ENCODE peak calls at places on chromosomes 16 and 17, in five cellular contexts. C is colonic mucosa, Z is sigmoid colon, H is neural crest cell, L is H9. G is an unnamed sample.
A peak's percentile ranks its signal among the peaks of the same experiment; 100 is the strongest.

GRCh38 chr16:16120382-16121184 is 102.7 kb downstream of the ABCC6 start:
- DNase-seq in C (peak; percentile 46), Z (peak; percentile 96), H (no peak), L (no peak), G (no peak)

GRCh38 chr17:51228177-51228576 is 31.7 kb downstream of the MBTD1 start:
- DNase-seq in C (no peak), Z (no peak), H (no peak), L (no peak), G (no peak)

GRCh38 chr17:75601057-75601987 is 13.7 kb downstream of the MYO15B start:
- DNase-seq in C (peak; percentile 89), Z (peak; percentile 64), H (peak; percentile 70), L (peak; percentile 92), G (peak; percentile 74)

GRCh38 chr17:31591924-31592323 is 200.4 kb downstream of the RAB11FIP4 start:
- DNase-seq in C (no peak), Z (no peak), H (no peak), L (no peak), G (no peak)

GRCh38 chr17:65099941-65100315 is 37.2 kb upstream of the RGS9 start:
- DNase-seq in C (peak; percentile 48), Z (peak; percentile 73), H (no peak), L (peak; percentile 51), G (no peak)

GRCh38 chr17:69525920-69526841 is 111.7 kb downstream of the MAP2K6 start:
- DNase-seq in C (peak; percentile 45), Z (peak; percentile 64), H (peak; percentile 36), L (peak; percentile 62), G (peak; percentile 27)

GRCh38 chr17:50532452-50533024 is at the start of gene EPN3:
- DNase-seq in C (peak; percentile 87), Z (no peak), H (no peak), L (peak; percentile 88), G (no peak)

GRCh38 chr17:62690168-62690897 is 62.9 kb downstream of the MRC2 start:
- DNase-seq in C (no peak), Z (no peak), H (no peak), L (peak; percentile 37), G (no peak)

GRCh38 chr17:76353004-76353598 is 615 bp downstream of the PRPSAP1 start:
- DNase-seq in C (peak; percentile 33), Z (peak; percentile 68), H (no peak), L (peak; percentile 50), G (peak; percentile 53)

GRCh38 chr16:53504161-53504663 is 1.2 kb upstream of the AKTIP start:
- DNase-seq in C (peak; percentile 53), Z (peak; percentile 81), H (peak; percentile 14), L (no peak), G (peak; percentile 46)

GRCh38 chr16:89246903-89247733 is 29.6 kb downstream of the ZNF778 start:
- DNase-seq in C (peak; percentile 95), Z (peak; percentile 95), H (peak; percentile 99), L (peak; percentile 88), G (peak; percentile 94)

GRCh38 chr17:68760141-68760475 is 158.9 kb upstream of the FAM20A start:
- DNase-seq in C (no peak), Z (no peak), H (no peak), L (no peak), G (no peak)

GRCh38 chr17:50426814-50427787 is 1.1 kb downstream of the ACSF2 start:
- DNase-seq in C (peak; percentile 54), Z (peak; percentile 69), H (no peak), L (peak; percentile 62), G (peak; percentile 46)

GRCh38 chr17:18877104-18877503 is 19.2 kb downstream of the PRPSAP2 start:
- DNase-seq in C (no peak), Z (no peak), H (no peak), L (no peak), G (no peak)

DNA sequence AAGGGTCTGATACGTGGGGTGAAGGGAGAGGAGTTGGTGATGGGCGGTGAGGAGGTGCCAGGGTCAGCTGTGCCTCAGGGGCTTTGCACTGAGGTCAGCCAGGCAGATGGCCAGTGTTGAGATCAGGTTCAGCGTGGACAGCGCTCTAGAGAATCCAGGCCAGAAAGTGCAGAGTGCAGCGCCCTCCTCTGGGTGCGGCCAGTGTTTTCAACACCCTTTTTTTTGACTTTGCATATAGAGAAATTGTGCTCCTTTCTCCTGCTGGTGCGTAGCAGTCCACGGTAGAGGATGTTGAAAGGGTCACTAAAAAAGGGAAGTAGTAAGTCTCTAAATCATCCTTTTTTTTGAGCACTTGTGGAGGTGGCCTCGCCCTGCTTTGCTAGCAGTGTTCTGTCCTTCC is 53.9 kb downstream of the BANP start:
- DNase-seq in C (no peak), Z (peak; percentile 48), H (no peak), L (peak; percentile 71), G (peak; percentile 77)
- TF ChIP-seq CTCF in C (no peak), Z (no peak), H (peak; percentile 45), L (peak; percentile 80), G (peak; percentile 61)

DNA sequence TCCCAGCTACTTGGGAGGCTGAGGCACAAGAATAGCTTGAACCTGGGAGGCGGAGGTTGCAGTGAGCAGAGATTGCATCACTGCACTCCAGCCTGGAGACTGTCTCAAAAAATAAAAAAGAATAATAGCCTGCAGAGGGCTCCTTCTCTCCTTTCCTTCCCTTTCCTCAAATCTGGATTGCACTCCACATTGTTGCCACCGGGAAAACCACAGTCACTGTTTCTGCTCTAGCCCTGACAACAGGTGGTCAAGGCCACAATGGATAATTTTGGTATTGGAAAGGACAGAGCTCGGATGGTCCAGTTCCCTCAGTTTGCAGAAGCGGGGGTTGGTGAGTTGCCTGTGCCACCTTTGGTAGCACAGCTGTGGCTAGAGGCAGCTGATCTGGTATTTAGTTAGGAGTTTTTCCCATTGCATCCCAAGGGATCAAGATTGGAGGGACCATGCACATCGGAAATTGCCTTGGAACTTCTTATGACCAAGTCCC is 44.7 kb upstream of the PRSS54 start:
- DNase-seq in C (no peak), Z (no peak), H (no peak), L (peak; percentile 67), G (no peak)
- TF ChIP-seq CTCF in C (no peak), Z (no peak), H (peak; percentile 41), L (peak; percentile 62), G (no peak)

GRCh38 chr17:42748202-42748905 is 3.5 kb upstream of the EZH1 start:
- DNase-seq in C (no peak), Z (peak; percentile 82), H (no peak), L (no peak), G (no peak)

GRCh38 chr17:42744806-42745617 is at the start of gene EZH1:
- DNase-seq in C (peak; percentile 89), Z (peak; percentile 95), H (peak; percentile 91), L (peak; percentile 98), G (peak; percentile 93)

GRCh38 chr17:42744283-42744805 is 496 bp downstream of the EZH1 start:
- DNase-seq in C (peak; percentile 79), Z (peak; percentile 91), H (no peak), L (no peak), G (peak; percentile 46)

GRCh38 chr17:42740699-42741098 is 4.1 kb downstream of the EZH1 start:
- DNase-seq in C (no peak), Z (no peak), H (no peak), L (no peak), G (no peak)

GRCh38 chr17:42743595-42744282 is 1.1 kb downstream of the EZH1 start:
- DNase-seq in C (no peak), Z (no peak), H (no peak), L (no peak), G (no peak)
- TF ChIP-seq CTCF in C (no peak), Z (no peak), H (peak; percentile 26), L (peak; percentile 30), G (no peak)

GRCh38 chr16:81263470-81264200 is 25.1 kb downstream of the BCO1 start:
- DNase-seq in C (no peak), Z (peak; percentile 82), H (no peak), L (no peak), G (no peak)
- TF ChIP-seq CTCF in C (no peak), Z (peak; percentile 10), H (no peak), L (peak; percentile 51), G (no peak)

GRCh38 chr17:20916383-20916782 is 126.4 kb downstream of the USP22 start:
- DNase-seq in C (no peak), Z (no peak), H (no peak), L (no peak), G (no peak)

GRCh38 chr17:20924306-20924705 is 118.5 kb downstream of the USP22 start:
- DNase-seq in C (no peak), Z (no peak), H (no peak), L (no peak), G (no peak)

GRCh38 chr17:20920813-20921199 is 122.0 kb downstream of the USP22 start:
- DNase-seq in C (no peak), Z (no peak), H (no peak), L (no peak), G (no peak)

GRCh38 chr17:20922128-20922670 is 120.6 kb downstream of the USP22 start:
- DNase-seq in C (no peak), Z (no peak), H (no peak), L (no peak), G (no peak)

GRCh38 chr17:20919990-20920812 is 122.6 kb downstream of the USP22 start:
- DNase-seq in C (no peak), Z (no peak), H (no peak), L (no peak), G (no peak)
- TF ChIP-seq CTCF in C (no peak), Z (no peak), H (no peak), L (no peak), G (no peak)

DNA sequence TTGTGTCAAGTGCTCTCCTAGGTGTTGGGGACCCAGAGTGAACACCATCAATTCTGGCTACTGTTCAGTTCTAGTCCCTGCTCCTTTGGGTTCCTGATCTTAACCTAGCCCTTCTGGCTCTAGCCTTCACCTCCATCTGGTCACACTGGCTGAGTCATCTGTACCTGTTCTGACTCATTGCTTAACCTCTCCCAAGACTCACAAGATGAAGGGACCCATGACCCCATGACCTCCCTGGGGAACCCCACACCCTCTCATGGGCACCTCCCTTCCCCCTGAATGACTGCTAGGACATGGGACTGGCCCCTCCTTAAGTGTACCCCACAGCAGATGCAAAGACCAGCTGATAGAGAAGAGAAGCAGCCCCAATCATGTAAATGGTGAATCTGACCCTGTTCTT is 345.8 kb upstream of the CDH5 start:
- DNase-seq in C (no peak), Z (no peak), H (no peak), L (no peak), G (no peak)
- TF ChIP-seq CTCF in C (no peak), Z (no peak), H (no peak), L (no peak), G (no peak)

GRCh38 chr16:77223184-77223583 is 24.0 kb downstream of the SYCE1L start:
- DNase-seq in C (peak; percentile 25), Z (no peak), H (peak; percentile 19), L (peak; percentile 77), G (no peak)
- TF ChIP-seq CTCF in C (no peak), Z (no peak), H (peak; percentile 50), L (peak; percentile 75), G (peak; percentile 39)

G was measured in glutamatergic neuron.